ENCODE peak calls at places on chromosomes 16 and 17, in ten cellular contexts. R is brain microvascular endothelial cell; T is stomach; I is effector memory CD4-positive, alpha-beta T cell; C is left ventricle myocardium inferior; X is mammary epithelial cell; D is kidney; U is GM23248; F is ovary; E is psoas muscle. N is an unnamed sample.

GRCh38 chr17:32111141-32111771 is 31.0 kb upstream of the RHOT1 start:
- DNase-seq in R (peak; percentile 87), T (peak; percentile 61), I (peak; percentile 13), C (peak; percentile 45), X (no peak), D (no peak), U (peak; percentile 39), F (peak; percentile 76), E (peak; percentile 45), N (peak; percentile 41)

GRCh38 chr17:17737938-17738894 is 57.0 kb downstream of the RAI1 start:
- DNase-seq in R (no peak), T (peak; percentile 74), I (no peak), C (no peak), X (peak; percentile 44), D (peak; percentile 93), U (no peak), F (peak; percentile 86), E (no peak), N (no peak)

GRCh38 chr17:58303981-58304734 is 23.4 kb upstream of the MPO start:
- DNase-seq in R (peak; percentile 24), T (peak; percentile 52), I (peak; percentile 29), C (peak; percentile 40), X (peak; percentile 41), D (peak; percentile 62), U (peak; percentile 60), F (no peak), E (no peak), N (no peak)

GRCh38 chr16:11201498-11202259 is 54.3 kb downstream of the SOCS1 start:
- DNase-seq in R (peak; percentile 63), T (peak; percentile 41), I (no peak), C (no peak), X (peak; percentile 98), D (no peak), U (peak; percentile 94), F (no peak), E (no peak), N (no peak)

GRCh38 chr16:57892447-57893096 is 78.4 kb downstream of the CNGB1 start:
- DNase-seq in R (peak; percentile 62), T (peak; percentile 34), I (no peak), C (no peak), X (no peak), D (no peak), U (no peak), F (no peak), E (no peak), N (no peak)

GRCh38 chr16:87541004-87541881 is 48.4 kb upstream of the ZCCHC14 start:
- DNase-seq in R (peak; percentile 94), T (no peak), I (no peak), C (peak; percentile 37), X (no peak), D (no peak), U (peak; percentile 88), F (peak; percentile 69), E (no peak), N (no peak)

GRCh38 chr16:85480727-85481101 is 132.4 kb upstream of the GSE1 start:
- DNase-seq in R (no peak), T (no peak), I (no peak), C (no peak), X (no peak), D (no peak), U (no peak), F (no peak), E (no peak), N (no peak)

GRCh38 chr17:48444531-48445247 is 14.7 kb upstream of the SKAP1 start:
- DNase-seq in R (no peak), T (no peak), I (peak; percentile 11), C (no peak), X (no peak), D (no peak), U (no peak), F (no peak), E (no peak), N (no peak)

GRCh38 chr17:7328840-7329359 is at the start of gene NEURL4:
- DNase-seq in R (peak; percentile 20), T (no peak), I (no peak), C (no peak), X (no peak), D (no peak), U (peak; percentile 76), F (no peak), E (no peak), N (no peak)

GRCh38 chr17:17868637-17869522 is 32.1 kb upstream of the SREBF1 start:
- DNase-seq in R (peak; percentile 9), T (no peak), I (no peak), C (no peak), X (no peak), D (peak; percentile 55), U (no peak), F (peak; percentile 72), E (no peak), N (no peak)

GRCh38 chr16:84508502-84508901 is 4.0 kb upstream of the MEAK7 start:
- DNase-seq in R (no peak), T (no peak), I (no peak), C (no peak), X (no peak), D (no peak), U (no peak), F (peak; percentile 29), E (no peak), N (no peak)

GRCh38 chr17:17321356-17322025 is 18.3 kb downstream of the NT5M start:
- DNase-seq in R (no peak), T (peak; percentile 11), I (no peak), C (no peak), X (no peak), D (peak; percentile 35), U (no peak), F (peak; percentile 24), E (no peak), N (no peak)

GRCh38 chr16:1779234-1779701 is 3.1 kb downstream of the SPSB3 start:
- DNase-seq in R (no peak), T (no peak), I (no peak), C (no peak), X (no peak), D (no peak), U (no peak), F (peak; percentile 33), E (peak; percentile 15), N (no peak)
- H3K27ac ChIP-seq in R (no peak overlapping the region), T (no peak overlapping the region), I (no peak overlapping the region), C (no peak overlapping the region), X (no peak overlapping the region), D (no peak overlapping the region), U (no peak overlapping the region), F (no peak overlapping the region), E (peak overlapping the region; percentile 16), N (no peak overlapping the region)

GRCh38 chr17:55727275-55727674 is 4.6 kb upstream of the TMEM100 start:
- DNase-seq in R (no peak), T (no peak), I (no peak), C (no peak), X (no peak), D (no peak), U (no peak), F (no peak), E (no peak), N (no peak)
- H3K27ac ChIP-seq in R (no peak overlapping the region), T (peak overlapping the region; percentile 81), I (no peak overlapping the region), C (peak overlapping the region; percentile 93), X (no peak overlapping the region), D (no peak overlapping the region), U (no peak overlapping the region), F (no peak overlapping the region), E (no peak overlapping the region), N (no peak overlapping the region)

DNA sequence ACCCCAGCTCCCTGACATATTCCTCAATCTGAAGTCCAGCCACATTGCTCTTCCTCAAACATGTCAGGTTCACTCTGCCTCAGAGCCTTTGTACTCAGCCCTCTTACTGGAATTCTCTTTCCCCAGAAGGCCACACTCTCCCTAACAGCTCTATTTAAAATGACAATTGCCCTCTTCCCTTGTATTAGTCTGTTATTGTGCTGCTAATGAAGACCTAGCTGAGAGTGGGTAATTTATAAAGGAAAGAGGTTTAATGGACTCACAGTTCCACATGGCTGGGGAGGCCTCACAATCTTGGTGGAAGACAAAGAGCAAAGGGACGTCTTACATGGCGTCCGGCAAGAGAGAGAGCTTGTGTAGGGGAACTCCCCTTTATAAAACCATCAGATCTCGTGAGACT is 46.0 kb downstream of the HS3ST2 start:
- DNase-seq in R (no peak), T (no peak), I (no peak), C (no peak), X (no peak), D (no peak), U (no peak), F (no peak), E (no peak), N (no peak)
- H3K27ac ChIP-seq in R (no peak overlapping the region), T (no peak overlapping the region), I (no peak overlapping the region), C (no peak overlapping the region), X (no peak overlapping the region), D (no peak overlapping the region), U (no peak overlapping the region), F (no peak overlapping the region), E (no peak overlapping the region), N (no peak overlapping the region)

DNA sequence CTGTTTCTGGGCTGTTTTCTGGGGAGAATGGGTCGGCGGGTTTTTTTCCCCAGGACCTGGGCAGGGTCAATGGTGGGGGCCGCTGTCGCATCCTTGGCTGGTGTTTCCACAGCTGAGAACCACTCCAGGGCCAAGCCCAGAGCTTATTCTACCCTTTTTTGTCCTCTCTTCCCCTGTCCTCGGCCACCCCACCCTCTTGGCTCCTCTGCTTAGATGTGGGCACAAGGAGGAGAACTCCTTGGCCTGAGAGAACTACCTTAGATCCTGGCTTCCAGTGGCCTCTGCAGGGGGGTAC is 4.0 kb downstream of the NOD2 start:
- DNase-seq in R (no peak), T (no peak), I (no peak), C (no peak), X (no peak), D (no peak), U (no peak), F (no peak), E (no peak), N (no peak)
- H3K27ac ChIP-seq in R (no peak overlapping the region), T (peak overlapping the region; percentile 72), I (peak overlapping the region; percentile 75), C (peak overlapping the region; percentile 86), X (peak overlapping the region; percentile 81), D (peak overlapping the region; percentile 47), U (no peak overlapping the region), F (no peak overlapping the region), E (peak overlapping the region; percentile 67), N (peak overlapping the region; percentile 38)

GRCh38 chr17:37742762-37743611 is 1.9 kb downstream of the HNF1B start:
- DNase-seq in R (no peak), T (peak; percentile 54), I (no peak), C (no peak), X (no peak), D (peak; percentile 63), U (peak; percentile 29), F (no peak), E (no peak), N (no peak)
- H3K27ac ChIP-seq in R (no peak overlapping the region), T (peak overlapping the region; percentile 88), I (no peak overlapping the region), C (no peak overlapping the region), X (no peak overlapping the region), D (peak overlapping the region; percentile 96), U (no peak overlapping the region), F (no peak overlapping the region), E (no peak overlapping the region), N (no peak overlapping the region)

N was measured in substantia nigra.